ENCODE peak calls at places on chromosomes 2 and 18, in four cellular contexts. Z, Q, X and C are unnamed samples.

GRCh38 chr2:65064728-65065552 is 8.7 kb downstream of the CEP68 start:
- DNase-seq in Q (no peak), Z (peak; percentile 89), X (peak; percentile 57), C (peak; percentile 42)

GRCh38 chr2:20012282-20013060 is at the start of gene MATN3:
- DNase-seq in Z (no peak), X (peak; percentile 45), Q (peak; percentile 67), C (no peak)

GRCh38 chr18:31610841-31611240 is 19.2 kb downstream of the TTR start:
- DNase-seq in Z (no peak), X (peak; percentile 78), Q (peak; percentile 13), C (no peak)

GRCh38 chr2:166410828-166411472 is 35.2 kb upstream of the SCN9A start:
- DNase-seq in Q (peak; percentile 26), X (no peak), Z (no peak), C (no peak)

GRCh38 chr2:109322111-109322510 is 193.1 kb downstream of the SH3RF3 start:
- DNase-seq in X (no peak), Z (peak; percentile 61), Q (no peak), C (peak; percentile 82)

GRCh38 chr18:49494660-49495059 is 7.6 kb upstream of the C18orf32 start:
- DNase-seq in Z (no peak), Q (no peak), X (no peak), C (no peak)

GRCh38 chr2:172931256-172931894 is 144.3 kb upstream of the MAP3K20 start:
- DNase-seq in X (peak; percentile 18), Z (no peak), Q (no peak), C (no peak)

GRCh38 chr2:132448331-132448730 is 31.7 kb downstream of the GPR39 start:
- DNase-seq in X (no peak), Z (no peak), Q (no peak), C (no peak)

GRCh38 chr2:222733846-222734689 is 62.6 kb downstream of the MOGAT1 start:
- DNase-seq in Q (no peak), X (no peak), Z (no peak), C (no peak)

GRCh38 chr2:9762941-9763340 is 80.3 kb upstream of the TAF1B start:
- DNase-seq in Z (no peak), Q (no peak), X (no peak), C (no peak)

GRCh38 chr18:59606193-59607175 is 90.7 kb downstream of the CCBE1 start:
- DNase-seq in Z (no peak), X (no peak), Q (no peak), C (no peak)

GRCh38 chr2:144834954-144835633 is 315.2 kb upstream of the ZEB2 start:
- DNase-seq in Q (no peak), X (no peak), Z (peak; percentile 55), C (no peak)

GRCh38 chr2:104929663-104930062 is 75.7 kb downstream of the POU3F3 start:
- DNase-seq in Q (no peak), X (no peak), Z (no peak), C (peak; percentile 53)

GRCh38 chr2:158459161-158460003 is 2.6 kb downstream of the PKP4 start:
- DNase-seq in Z (no peak), X (no peak), Q (no peak), C (no peak)

GRCh38 chr2:159549234-159549633 is 67.1 kb downstream of the BAZ2B start:
- DNase-seq in Z (no peak), Q (no peak), X (no peak), C (no peak)

GRCh38 chr2:44928660-44929471 is 12.6 kb upstream of the SIX3 start:
- DNase-seq in Q (no peak), X (no peak), Z (no peak), C (no peak)

GRCh38 chr18:77405096-77405495 is 155.4 kb downstream of the GALR1 start:
- DNase-seq in Z (no peak), X (no peak), Q (no peak), C (no peak)

GRCh38 chr2:152611458-152612231 is 105.6 kb downstream of the PRPF40A start:
- DNase-seq in X (no peak), Z (no peak), Q (no peak), C (no peak)

GRCh38 chr2:78351208-78351607 is 674.3 kb upstream of the REG3G start:
- DNase-seq in Z (no peak), Q (peak; percentile 22), X (peak; percentile 6), C (no peak)

GRCh38 chr2:223635080-223635479 is 32.9 kb upstream of the SCG2 start:
- DNase-seq in X (no peak), Q (no peak), Z (no peak), C (no peak)

GRCh38 chr2:200159366-200159720 is 147.2 kb upstream of the SPATS2L start:
- DNase-seq in Z (no peak), X (no peak), Q (no peak), C (no peak)

GRCh38 chr2:29920631-29921559 is 491 bp downstream of the ALK start:
- DNase-seq in X (peak; percentile 17), Z (peak; percentile 41), Q (no peak), C (peak; percentile 85)

GRCh38 chr2:168561991-168562390 is 105.9 kb downstream of the CERS6 start:
- DNase-seq in Z (no peak), Q (no peak), X (no peak), C (no peak)

GRCh38 chr2:71379086-71379485 is 47.5 kb downstream of the ZNF638 start:
- DNase-seq in X (no peak), Q (peak; percentile 29), Z (no peak), C (no peak)

GRCh38 chr2:202084265-202084664 is 11.2 kb downstream of the KIAA2012 start:
- DNase-seq in Q (no peak), Z (peak; percentile 89), X (peak; percentile 51), C (no peak)

GRCh38 chr2:135132314-135132713 is 80.2 kb downstream of the RAB3GAP1 start:
- DNase-seq in Z (no peak), X (no peak), Q (no peak), C (no peak)

GRCh38 chr18:75538727-75539126 is 111.2 kb upstream of the SMIM21 start:
- DNase-seq in Z (no peak), X (no peak), Q (no peak), C (no peak)

GRCh38 chr2:38075436-38076249 is at the start of gene CYP1B1:
- DNase-seq in X (no peak), Q (no peak), Z (no peak), C (peak; percentile 70)

GRCh38 chr2:147331790-147332419 is 512.9 kb upstream of the ACVR2A start:
- DNase-seq in Q (no peak), Z (peak; percentile 43), X (peak; percentile 21), C (no peak)

GRCh38 chr2:27194538-27195354 is 17.1 kb upstream of the ATRAID start:
- DNase-seq in Z (no peak), X (no peak), Q (peak; percentile 11), C (no peak)

GRCh38 chr2:67982956-67983355 is 79.8 kb downstream of the C1D start:
- DNase-seq in Q (no peak), X (no peak), Z (no peak), C (no peak)

GRCh38 chr2:120308038-120308910 is 37.7 kb upstream of the INHBB start:
- DNase-seq in X (no peak), Z (no peak), Q (no peak), C (no peak)

GRCh38 chr18:59961086-59961485 is 61.3 kb downstream of the PMAIP1 start:
- DNase-seq in Q (peak; percentile 30), X (no peak), Z (no peak), C (no peak)

GRCh38 chr18:74898965-74899364 is 301.3 kb downstream of the ZNF407 start:
- DNase-seq in Z (no peak), Q (no peak), X (no peak), C (no peak)

GRCh38 chr2:239192456-239192855 is 208.4 kb downstream of the HDAC4 start:
- DNase-seq in X (no peak), Q (no peak), Z (no peak), C (no peak)

GRCh38 chr2:127498386-127498785 is 27.9 kb downstream of the IWS1 start:
- DNase-seq in Z (no peak), Q (no peak), X (no peak), C (no peak)

GRCh38 chr2:235021752-235022151 is 69.9 kb downstream of the SH3BP4 start:
- DNase-seq in Q (peak; percentile 20), Z (peak; percentile 24), X (no peak), C (no peak)